ENCODE peak calls at places on chromosome 1, in six cellular contexts. One of them, this sample, is unnamed.

GRCh38 chr1:85459274-85459673 is 5.7 kb downstream of the DDAH1 start:
- DNase-seq in neural progenitor cell: no peak
- DNase-seq in left lung: no peak
- DNase-seq in nephron progenitor cell: no peak
- DNase-seq in fibroblast of pulmonary artery: no peak
- DNase-seq in IMR-90: no peak
- DNase-seq in this sample: no peak

GRCh38 chr1:64892576-64893573 is 73.5 kb downstream of the JAK1 start:
- DNase-seq in neural progenitor cell: peak
- DNase-seq in left lung: no peak
- DNase-seq in nephron progenitor cell: no peak
- DNase-seq in fibroblast of pulmonary artery: peak
- DNase-seq in IMR-90: peak
- DNase-seq in this sample: no peak

GRCh38 chr1:209549384-209550001 is 34.0 kb upstream of the CAMK1G start:
- DNase-seq in neural progenitor cell: peak
- DNase-seq in left lung: no peak
- DNase-seq in nephron progenitor cell: peak
- DNase-seq in fibroblast of pulmonary artery: no peak
- DNase-seq in IMR-90: no peak
- DNase-seq in this sample: no peak

GRCh38 chr1:30879940-30880339 is 28.6 kb downstream of the SDC3 start:
- DNase-seq in neural progenitor cell: peak
- DNase-seq in left lung: peak
- DNase-seq in nephron progenitor cell: no peak
- DNase-seq in fibroblast of pulmonary artery: no peak
- DNase-seq in IMR-90: no peak
- DNase-seq in this sample: no peak

GRCh38 chr1:25246600-25247023 is 642 bp downstream of the RSRP1 start:
- DNase-seq in neural progenitor cell: peak
- DNase-seq in left lung: no peak
- DNase-seq in nephron progenitor cell: peak
- DNase-seq in fibroblast of pulmonary artery: no peak
- DNase-seq in IMR-90: no peak
- DNase-seq in this sample: peak

GRCh38 chr1:157156058-157156541 is 17.9 kb upstream of the ETV3 start:
- DNase-seq in neural progenitor cell: peak
- DNase-seq in left lung: peak
- DNase-seq in nephron progenitor cell: peak
- DNase-seq in fibroblast of pulmonary artery: peak
- DNase-seq in IMR-90: peak
- DNase-seq in this sample: peak

GRCh38 chr1:2004867-2005266 is 1.3 kb upstream of the CFAP74 start:
- DNase-seq in neural progenitor cell: no peak
- DNase-seq in left lung: peak
- DNase-seq in nephron progenitor cell: peak
- DNase-seq in fibroblast of pulmonary artery: no peak
- DNase-seq in IMR-90: no peak
- DNase-seq in this sample: no peak

GRCh38 chr1:179809506-179810366 is 66.6 kb downstream of the FAM163A start:
- DNase-seq in neural progenitor cell: peak
- DNase-seq in left lung: no peak
- DNase-seq in nephron progenitor cell: peak
- DNase-seq in fibroblast of pulmonary artery: peak
- DNase-seq in IMR-90: peak
- DNase-seq in this sample: peak

GRCh38 chr1:110111081-110111480 is 1.2 kb upstream of the UBL4B start:
- DNase-seq in neural progenitor cell: no peak
- DNase-seq in left lung: no peak
- DNase-seq in nephron progenitor cell: no peak
- DNase-seq in fibroblast of pulmonary artery: no peak
- DNase-seq in IMR-90: no peak
- DNase-seq in this sample: no peak

GRCh38 chr1:55353709-55354620 is 138.8 kb upstream of the USP24 start:
- DNase-seq in neural progenitor cell: no peak
- DNase-seq in left lung: no peak
- DNase-seq in nephron progenitor cell: no peak
- DNase-seq in fibroblast of pulmonary artery: no peak
- DNase-seq in IMR-90: peak
- DNase-seq in this sample: no peak

GRCh38 chr1:16173447-16174260 is 17.8 kb upstream of the EPHA2 start:
- DNase-seq in neural progenitor cell: no peak
- DNase-seq in left lung: peak
- DNase-seq in nephron progenitor cell: no peak
- DNase-seq in fibroblast of pulmonary artery: peak
- DNase-seq in IMR-90: peak
- DNase-seq in this sample: no peak

GRCh38 chr1:59292557-59292956 is 4.3 kb upstream of the FGGY start:
- DNase-seq in neural progenitor cell: no peak
- DNase-seq in left lung: no peak
- DNase-seq in nephron progenitor cell: no peak
- DNase-seq in fibroblast of pulmonary artery: peak
- DNase-seq in IMR-90: peak
- DNase-seq in this sample: no peak

GRCh38 chr1:211183924-211184323 is 50.0 kb upstream of the KCNH1 start:
- DNase-seq in neural progenitor cell: no peak
- DNase-seq in left lung: no peak
- DNase-seq in nephron progenitor cell: no peak
- DNase-seq in fibroblast of pulmonary artery: no peak
- DNase-seq in IMR-90: no peak
- DNase-seq in this sample: no peak

GRCh38 chr1:196063952-196064351 is 544.3 kb downstream of the KCNT2 start:
- DNase-seq in neural progenitor cell: no peak
- DNase-seq in left lung: no peak
- DNase-seq in nephron progenitor cell: no peak
- DNase-seq in fibroblast of pulmonary artery: no peak
- DNase-seq in IMR-90: no peak
- DNase-seq in this sample: no peak

GRCh38 chr1:169928438-169929209 is 34.9 kb upstream of the SCYL3 start:
- DNase-seq in neural progenitor cell: peak
- DNase-seq in left lung: no peak
- DNase-seq in nephron progenitor cell: no peak
- DNase-seq in fibroblast of pulmonary artery: peak
- DNase-seq in IMR-90: peak
- DNase-seq in this sample: no peak

GRCh38 chr1:12615916-12616708 is 1.9 kb downstream of the DHRS3 start:
- DNase-seq in neural progenitor cell: peak
- DNase-seq in left lung: peak
- DNase-seq in nephron progenitor cell: peak
- DNase-seq in fibroblast of pulmonary artery: peak
- DNase-seq in IMR-90: peak
- DNase-seq in this sample: no peak

GRCh38 chr1:181485276-181486097 is 2.2 kb downstream of the CACNA1E start:
- DNase-seq in neural progenitor cell: peak
- DNase-seq in left lung: peak
- DNase-seq in nephron progenitor cell: peak
- DNase-seq in fibroblast of pulmonary artery: no peak
- DNase-seq in IMR-90: no peak
- DNase-seq in this sample: no peak

GRCh38 chr1:27862671-27863551 is 9.4 kb upstream of the THEMIS2 start:
- DNase-seq in neural progenitor cell: no peak
- DNase-seq in left lung: no peak
- DNase-seq in nephron progenitor cell: no peak
- DNase-seq in fibroblast of pulmonary artery: peak
- DNase-seq in IMR-90: peak
- DNase-seq in this sample: peak

GRCh38 chr1:211420389-211420788 is 71.6 kb downstream of the RD3 start:
- DNase-seq in neural progenitor cell: peak
- DNase-seq in left lung: no peak
- DNase-seq in nephron progenitor cell: no peak
- DNase-seq in fibroblast of pulmonary artery: peak
- DNase-seq in IMR-90: peak
- DNase-seq in this sample: no peak

GRCh38 chr1:50418600-50419109 is 4.6 kb downstream of the DMRTA2 start:
- DNase-seq in neural progenitor cell: peak
- DNase-seq in left lung: peak
- DNase-seq in nephron progenitor cell: peak
- DNase-seq in fibroblast of pulmonary artery: no peak
- DNase-seq in IMR-90: no peak
- DNase-seq in this sample: no peak

GRCh38 chr1:227774721-227775665 is 39.8 kb downstream of the SNAP47 start:
- DNase-seq in neural progenitor cell: no peak
- DNase-seq in left lung: peak
- DNase-seq in nephron progenitor cell: no peak
- DNase-seq in fibroblast of pulmonary artery: peak
- DNase-seq in IMR-90: no peak
- DNase-seq in this sample: no peak

GRCh38 chr1:65310078-65310587 is 790 bp downstream of the DNAJC6 start:
- DNase-seq in neural progenitor cell: no peak
- DNase-seq in left lung: no peak
- DNase-seq in nephron progenitor cell: no peak
- DNase-seq in fibroblast of pulmonary artery: no peak
- DNase-seq in IMR-90: no peak
- DNase-seq in this sample: no peak

GRCh38 chr1:17550684-17551584 is 11.4 kb downstream of the ARHGEF10L start:
- DNase-seq in neural progenitor cell: no peak
- DNase-seq in left lung: no peak
- DNase-seq in nephron progenitor cell: no peak
- DNase-seq in fibroblast of pulmonary artery: no peak
- DNase-seq in IMR-90: peak
- DNase-seq in this sample: no peak

GRCh38 chr1:1969953-1970716 is 33.5 kb downstream of the CFAP74 start:
- DNase-seq in neural progenitor cell: no peak
- DNase-seq in left lung: peak
- DNase-seq in nephron progenitor cell: no peak
- DNase-seq in fibroblast of pulmonary artery: no peak
- DNase-seq in IMR-90: no peak
- DNase-seq in this sample: no peak

GRCh38 chr1:211352985-211353515 is 26.4 kb downstream of the TRAF5 start:
- DNase-seq in neural progenitor cell: peak
- DNase-seq in left lung: no peak
- DNase-seq in nephron progenitor cell: no peak
- DNase-seq in fibroblast of pulmonary artery: no peak
- DNase-seq in IMR-90: no peak
- DNase-seq in this sample: no peak

GRCh38 chr1:17573518-17574041 is 34.1 kb downstream of the ARHGEF10L start:
- DNase-seq in neural progenitor cell: peak
- DNase-seq in left lung: no peak
- DNase-seq in nephron progenitor cell: peak
- DNase-seq in fibroblast of pulmonary artery: no peak
- DNase-seq in IMR-90: no peak
- DNase-seq in this sample: no peak

GRCh38 chr1:40257313-40257687 is 736 bp upstream of the ZMPSTE24 start:
- DNase-seq in neural progenitor cell: no peak
- DNase-seq in left lung: no peak
- DNase-seq in nephron progenitor cell: no peak
- DNase-seq in fibroblast of pulmonary artery: no peak
- DNase-seq in IMR-90: no peak
- DNase-seq in this sample: no peak

GRCh38 chr1:162357681-162358266 is 18.9 kb downstream of the SPATA46 start:
- DNase-seq in neural progenitor cell: peak
- DNase-seq in left lung: no peak
- DNase-seq in nephron progenitor cell: no peak
- DNase-seq in fibroblast of pulmonary artery: peak
- DNase-seq in IMR-90: peak
- DNase-seq in this sample: no peak
- TF ChIP-seq CTCF in neural progenitor cell: peak
- TF ChIP-seq CTCF in left lung: peak
- TF ChIP-seq CTCF in nephron progenitor cell: peak
- TF ChIP-seq CTCF in fibroblast of pulmonary artery: peak
- TF ChIP-seq CTCF in IMR-90: peak
- TF ChIP-seq CTCF in this sample: no peak

GRCh38 chr1:94538243-94538827 is 3.2 kb downstream of the F3 start:
- DNase-seq in neural progenitor cell: peak
- DNase-seq in left lung: no peak
- DNase-seq in nephron progenitor cell: no peak
- DNase-seq in fibroblast of pulmonary artery: no peak
- DNase-seq in IMR-90: no peak
- DNase-seq in this sample: no peak
- TF ChIP-seq CTCF in neural progenitor cell: no peak
- TF ChIP-seq CTCF in left lung: no peak
- TF ChIP-seq CTCF in nephron progenitor cell: no peak
- TF ChIP-seq CTCF in fibroblast of pulmonary artery: peak
- TF ChIP-seq CTCF in IMR-90: peak
- TF ChIP-seq CTCF in this sample: no peak

GRCh38 chr1:32892368-32893197 is 6.3 kb downstream of the HPCA start:
- DNase-seq in neural progenitor cell: peak
- DNase-seq in left lung: peak
- DNase-seq in nephron progenitor cell: peak
- DNase-seq in fibroblast of pulmonary artery: peak
- DNase-seq in IMR-90: no peak
- DNase-seq in this sample: peak

GRCh38 chr1:32894019-32894600 is 7.1 kb downstream of the TMEM54 start:
- DNase-seq in neural progenitor cell: peak
- DNase-seq in left lung: no peak
- DNase-seq in nephron progenitor cell: no peak
- DNase-seq in fibroblast of pulmonary artery: no peak
- DNase-seq in IMR-90: no peak
- DNase-seq in this sample: no peak

GRCh38 chr1:32891630-32892029 is 5.3 kb downstream of the HPCA start:
- DNase-seq in neural progenitor cell: no peak
- DNase-seq in left lung: no peak
- DNase-seq in nephron progenitor cell: no peak
- DNase-seq in fibroblast of pulmonary artery: no peak
- DNase-seq in IMR-90: no peak
- DNase-seq in this sample: no peak

GRCh38 chr1:32894681-32895080 is 6.5 kb downstream of the TMEM54 start:
- DNase-seq in neural progenitor cell: peak
- DNase-seq in left lung: no peak
- DNase-seq in nephron progenitor cell: no peak
- DNase-seq in fibroblast of pulmonary artery: no peak
- DNase-seq in IMR-90: no peak
- DNase-seq in this sample: no peak

DNA sequence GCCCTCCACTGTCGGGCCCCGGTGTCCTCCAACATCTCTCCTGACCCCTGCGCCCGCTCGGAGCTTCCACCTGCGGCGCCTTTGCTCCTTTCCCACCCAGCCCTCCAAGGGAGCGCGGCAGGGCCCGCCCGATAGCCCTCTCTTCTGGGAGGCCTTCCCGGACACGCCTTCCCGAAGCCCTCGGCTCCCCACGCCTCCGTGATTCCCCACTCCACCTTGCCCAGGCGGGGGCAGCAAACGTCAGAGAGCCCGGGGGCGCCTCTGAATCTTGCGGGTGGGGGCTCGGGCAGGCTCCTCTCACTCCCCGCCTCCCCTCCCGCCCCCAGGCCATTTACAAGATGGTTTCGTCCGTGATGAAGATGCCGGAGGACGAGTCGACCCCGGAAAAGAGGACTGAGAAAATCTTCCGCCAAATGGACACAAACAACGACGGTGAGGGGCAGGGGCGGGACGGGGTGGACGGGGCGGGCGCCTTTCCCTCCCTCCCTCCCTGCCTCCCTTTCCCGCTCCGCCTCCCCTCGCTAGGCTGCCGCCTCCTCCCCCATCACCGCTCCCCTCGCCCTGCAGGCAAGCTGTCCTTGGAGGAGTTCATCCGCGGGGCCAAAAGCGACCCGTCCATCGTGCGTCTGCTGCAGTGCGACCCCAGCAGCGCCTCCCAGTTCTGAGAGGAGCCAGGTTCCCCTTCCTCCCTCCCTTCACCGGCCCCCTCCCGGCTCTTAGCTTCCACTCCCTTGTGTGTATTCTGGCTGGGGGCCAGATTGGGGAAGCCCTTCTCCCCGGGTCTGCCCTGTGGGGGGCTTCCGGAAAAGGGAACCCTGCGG is 7.1 kb downstream of the HPCA start:
- DNase-seq in neural progenitor cell: peak
- DNase-seq in left lung: peak
- DNase-seq in nephron progenitor cell: peak
- DNase-seq in fibroblast of pulmonary artery: peak
- DNase-seq in IMR-90: peak
- DNase-seq in this sample: no peak
- TF ChIP-seq CTCF in neural progenitor cell: peak
- TF ChIP-seq CTCF in left lung: peak
- TF ChIP-seq CTCF in nephron progenitor cell: peak
- TF ChIP-seq CTCF in fibroblast of pulmonary artery: no peak
- TF ChIP-seq CTCF in IMR-90: no peak
- TF ChIP-seq CTCF in this sample: no peak

GRCh38 chr1:235908742-235909520 is 42.2 kb upstream of the LYST start:
- DNase-seq in neural progenitor cell: no peak
- DNase-seq in left lung: no peak
- DNase-seq in nephron progenitor cell: no peak
- DNase-seq in fibroblast of pulmonary artery: peak
- DNase-seq in IMR-90: peak
- DNase-seq in this sample: no peak
- TF ChIP-seq CTCF in neural progenitor cell: no peak
- TF ChIP-seq CTCF in left lung: no peak
- TF ChIP-seq CTCF in nephron progenitor cell: no peak
- TF ChIP-seq CTCF in fibroblast of pulmonary artery: no peak
- TF ChIP-seq CTCF in IMR-90: no peak
- TF ChIP-seq CTCF in this sample: no peak

This sample was measured in activated B cell treated with CpG ODN at 0.5 μM for 24 hours.